ENCODE peak calls at places on chromosomes 6 and 20, in ten cellular contexts. One of them, this sample, is unnamed.

GRCh38 chr6:137777299-137778075 is 89.6 kb upstream of the TNFAIP3 start:
- DNase-seq in HFFc6: no peak
- DNase-seq in foreskin fibroblast: no peak
- DNase-seq in iris pigment epithelial cell: peak
- DNase-seq in AG04450: no peak
- DNase-seq in CD8-positive, alpha-beta T cell: no peak
- DNase-seq in stimulated activated CD8-positive, alpha-beta memory T cell treated with anti-CD3 and anti-CD28 coated beads, Interleukin-15, amount 100 ng/mL, for 1 hour: no peak
- DNase-seq in AG20443: no peak
- DNase-seq in GM06990: no peak
- DNase-seq in SW 1271: no peak
- DNase-seq in this sample: no peak

GRCh38 chr20:38300433-38300832 is 3.5 kb upstream of the BPI start:
- DNase-seq in HFFc6: no peak
- DNase-seq in GM06990: no peak
- DNase-seq in CD8-positive, alpha-beta T cell: no peak
- DNase-seq in stimulated activated CD8-positive, alpha-beta memory T cell treated with anti-CD3 and anti-CD28 coated beads, Interleukin-15, amount 100 ng/mL, for 1 hour: no peak
- DNase-seq in AG20443: no peak
- DNase-seq in AG04450: no peak
- DNase-seq in foreskin fibroblast: no peak
- DNase-seq in SW 1271: no peak
- DNase-seq in iris pigment epithelial cell: no peak
- DNase-seq in this sample: no peak

GRCh38 chr6:85078071-85078470 is 313.7 kb upstream of the TBX18 start:
- DNase-seq in HFFc6: peak
- DNase-seq in iris pigment epithelial cell: peak
- DNase-seq in AG20443: peak
- DNase-seq in stimulated activated CD8-positive, alpha-beta memory T cell treated with anti-CD3 and anti-CD28 coated beads, Interleukin-15, amount 100 ng/mL, for 1 hour: no peak
- DNase-seq in foreskin fibroblast: peak
- DNase-seq in SW 1271: no peak
- DNase-seq in CD8-positive, alpha-beta T cell: no peak
- DNase-seq in GM06990: no peak
- DNase-seq in AG04450: peak
- DNase-seq in this sample: no peak

GRCh38 chr6:66362888-66363287 is 655.9 kb upstream of the EYS start:
- DNase-seq in SW 1271: no peak
- DNase-seq in GM06990: no peak
- DNase-seq in iris pigment epithelial cell: no peak
- DNase-seq in foreskin fibroblast: no peak
- DNase-seq in AG04450: no peak
- DNase-seq in stimulated activated CD8-positive, alpha-beta memory T cell treated with anti-CD3 and anti-CD28 coated beads, Interleukin-15, amount 100 ng/mL, for 1 hour: no peak
- DNase-seq in CD8-positive, alpha-beta T cell: no peak
- DNase-seq in HFFc6: no peak
- DNase-seq in AG20443: no peak
- DNase-seq in this sample: no peak

GRCh38 chr6:2791124-2792050 is 26.2 kb downstream of the WRNIP1 start:
- DNase-seq in stimulated activated CD8-positive, alpha-beta memory T cell treated with anti-CD3 and anti-CD28 coated beads, Interleukin-15, amount 100 ng/mL, for 1 hour: peak
- DNase-seq in AG20443: peak
- DNase-seq in CD8-positive, alpha-beta T cell: peak
- DNase-seq in SW 1271: peak
- DNase-seq in GM06990: no peak
- DNase-seq in iris pigment epithelial cell: peak
- DNase-seq in AG04450: peak
- DNase-seq in HFFc6: peak
- DNase-seq in foreskin fibroblast: peak
- DNase-seq in this sample: peak

GRCh38 chr20:57938158-57939108 is 228.6 kb upstream of the PMEPA1 start:
- DNase-seq in SW 1271: no peak
- DNase-seq in GM06990: no peak
- DNase-seq in foreskin fibroblast: no peak
- DNase-seq in HFFc6: no peak
- DNase-seq in AG04450: no peak
- DNase-seq in iris pigment epithelial cell: no peak
- DNase-seq in AG20443: peak
- DNase-seq in stimulated activated CD8-positive, alpha-beta memory T cell treated with anti-CD3 and anti-CD28 coated beads, Interleukin-15, amount 100 ng/mL, for 1 hour: no peak
- DNase-seq in CD8-positive, alpha-beta T cell: no peak
- DNase-seq in this sample: no peak

GRCh38 chr20:23362392-23363256 is 642 bp downstream of the GZF1 start:
- DNase-seq in HFFc6: peak
- DNase-seq in stimulated activated CD8-positive, alpha-beta memory T cell treated with anti-CD3 and anti-CD28 coated beads, Interleukin-15, amount 100 ng/mL, for 1 hour: no peak
- DNase-seq in SW 1271: no peak
- DNase-seq in CD8-positive, alpha-beta T cell: peak
- DNase-seq in foreskin fibroblast: no peak
- DNase-seq in AG04450: no peak
- DNase-seq in GM06990: no peak
- DNase-seq in AG20443: peak
- DNase-seq in iris pigment epithelial cell: peak
- DNase-seq in this sample: no peak

GRCh38 chr20:36468149-36469000 is 72.9 kb upstream of the MYL9 start:
- DNase-seq in AG04450: no peak
- DNase-seq in iris pigment epithelial cell: no peak
- DNase-seq in HFFc6: no peak
- DNase-seq in CD8-positive, alpha-beta T cell: no peak
- DNase-seq in AG20443: no peak
- DNase-seq in stimulated activated CD8-positive, alpha-beta memory T cell treated with anti-CD3 and anti-CD28 coated beads, Interleukin-15, amount 100 ng/mL, for 1 hour: no peak
- DNase-seq in SW 1271: no peak
- DNase-seq in GM06990: no peak
- DNase-seq in foreskin fibroblast: no peak
- DNase-seq in this sample: no peak

GRCh38 chr6:109290143-109290931 is 91.9 kb downstream of the CD164 start:
- DNase-seq in GM06990: no peak
- DNase-seq in SW 1271: no peak
- DNase-seq in stimulated activated CD8-positive, alpha-beta memory T cell treated with anti-CD3 and anti-CD28 coated beads, Interleukin-15, amount 100 ng/mL, for 1 hour: no peak
- DNase-seq in iris pigment epithelial cell: no peak
- DNase-seq in HFFc6: no peak
- DNase-seq in CD8-positive, alpha-beta T cell: no peak
- DNase-seq in AG20443: no peak
- DNase-seq in AG04450: no peak
- DNase-seq in foreskin fibroblast: no peak
- DNase-seq in this sample: no peak

GRCh38 chr6:131761061-131761761 is 46.6 kb upstream of the ENPP1 start:
- DNase-seq in GM06990: no peak
- DNase-seq in HFFc6: peak
- DNase-seq in SW 1271: no peak
- DNase-seq in AG20443: peak
- DNase-seq in AG04450: peak
- DNase-seq in stimulated activated CD8-positive, alpha-beta memory T cell treated with anti-CD3 and anti-CD28 coated beads, Interleukin-15, amount 100 ng/mL, for 1 hour: no peak
- DNase-seq in iris pigment epithelial cell: peak
- DNase-seq in CD8-positive, alpha-beta T cell: no peak
- DNase-seq in foreskin fibroblast: peak
- DNase-seq in this sample: no peak

GRCh38 chr6:122673345-122673961 is 63.2 kb downstream of the PKIB start:
- DNase-seq in iris pigment epithelial cell: no peak
- DNase-seq in AG20443: no peak
- DNase-seq in SW 1271: no peak
- DNase-seq in stimulated activated CD8-positive, alpha-beta memory T cell treated with anti-CD3 and anti-CD28 coated beads, Interleukin-15, amount 100 ng/mL, for 1 hour: no peak
- DNase-seq in HFFc6: no peak
- DNase-seq in GM06990: peak
- DNase-seq in CD8-positive, alpha-beta T cell: no peak
- DNase-seq in AG04450: no peak
- DNase-seq in foreskin fibroblast: no peak
- DNase-seq in this sample: no peak

GRCh38 chr20:37394543-37395410 is 48.8 kb downstream of the SRC start:
- DNase-seq in SW 1271: no peak
- DNase-seq in iris pigment epithelial cell: no peak
- DNase-seq in stimulated activated CD8-positive, alpha-beta memory T cell treated with anti-CD3 and anti-CD28 coated beads, Interleukin-15, amount 100 ng/mL, for 1 hour: no peak
- DNase-seq in GM06990: no peak
- DNase-seq in CD8-positive, alpha-beta T cell: no peak
- DNase-seq in foreskin fibroblast: no peak
- DNase-seq in AG04450: no peak
- DNase-seq in HFFc6: no peak
- DNase-seq in AG20443: no peak
- DNase-seq in this sample: no peak

GRCh38 chr20:47232518-47232917 is 124.0 kb downstream of the ZMYND8 start:
- DNase-seq in AG20443: no peak
- DNase-seq in SW 1271: no peak
- DNase-seq in CD8-positive, alpha-beta T cell: no peak
- DNase-seq in iris pigment epithelial cell: no peak
- DNase-seq in HFFc6: no peak
- DNase-seq in AG04450: no peak
- DNase-seq in GM06990: no peak
- DNase-seq in foreskin fibroblast: no peak
- DNase-seq in stimulated activated CD8-positive, alpha-beta memory T cell treated with anti-CD3 and anti-CD28 coated beads, Interleukin-15, amount 100 ng/mL, for 1 hour: no peak
- DNase-seq in this sample: no peak

GRCh38 chr6:46876126-46876525 is 45.6 kb downstream of the ADGRF5 start:
- DNase-seq in foreskin fibroblast: no peak
- DNase-seq in iris pigment epithelial cell: peak
- DNase-seq in HFFc6: no peak
- DNase-seq in CD8-positive, alpha-beta T cell: no peak
- DNase-seq in stimulated activated CD8-positive, alpha-beta memory T cell treated with anti-CD3 and anti-CD28 coated beads, Interleukin-15, amount 100 ng/mL, for 1 hour: no peak
- DNase-seq in GM06990: no peak
- DNase-seq in SW 1271: no peak
- DNase-seq in AG04450: no peak
- DNase-seq in AG20443: peak
- DNase-seq in this sample: no peak

GRCh38 chr20:3121271-3121911 is 36.9 kb upstream of the AVP start:
- DNase-seq in stimulated activated CD8-positive, alpha-beta memory T cell treated with anti-CD3 and anti-CD28 coated beads, Interleukin-15, amount 100 ng/mL, for 1 hour: no peak
- DNase-seq in GM06990: no peak
- DNase-seq in HFFc6: no peak
- DNase-seq in CD8-positive, alpha-beta T cell: peak
- DNase-seq in AG20443: no peak
- DNase-seq in SW 1271: no peak
- DNase-seq in foreskin fibroblast: no peak
- DNase-seq in iris pigment epithelial cell: no peak
- DNase-seq in AG04450: no peak
- DNase-seq in this sample: no peak

GRCh38 chr6:47897233-47897632 is 115.4 kb downstream of the OPN5 start:
- DNase-seq in stimulated activated CD8-positive, alpha-beta memory T cell treated with anti-CD3 and anti-CD28 coated beads, Interleukin-15, amount 100 ng/mL, for 1 hour: no peak
- DNase-seq in foreskin fibroblast: no peak
- DNase-seq in AG20443: no peak
- DNase-seq in SW 1271: no peak
- DNase-seq in AG04450: no peak
- DNase-seq in iris pigment epithelial cell: no peak
- DNase-seq in HFFc6: peak
- DNase-seq in CD8-positive, alpha-beta T cell: no peak
- DNase-seq in GM06990: no peak
- DNase-seq in this sample: no peak

GRCh38 chr20:62367483-62368302 is 581 bp upstream of the LAMA5 start:
- DNase-seq in AG04450: no peak
- DNase-seq in stimulated activated CD8-positive, alpha-beta memory T cell treated with anti-CD3 and anti-CD28 coated beads, Interleukin-15, amount 100 ng/mL, for 1 hour: no peak
- DNase-seq in AG20443: no peak
- DNase-seq in CD8-positive, alpha-beta T cell: no peak
- DNase-seq in iris pigment epithelial cell: no peak
- DNase-seq in SW 1271: no peak
- DNase-seq in GM06990: no peak
- DNase-seq in HFFc6: no peak
- DNase-seq in foreskin fibroblast: no peak
- DNase-seq in this sample: no peak

GRCh38 chr6:93419304-93420162 is at the start of gene EPHA7:
- DNase-seq in AG20443: peak
- DNase-seq in foreskin fibroblast: peak
- DNase-seq in iris pigment epithelial cell: peak
- DNase-seq in stimulated activated CD8-positive, alpha-beta memory T cell treated with anti-CD3 and anti-CD28 coated beads, Interleukin-15, amount 100 ng/mL, for 1 hour: no peak
- DNase-seq in GM06990: peak
- DNase-seq in AG04450: peak
- DNase-seq in CD8-positive, alpha-beta T cell: peak
- DNase-seq in HFFc6: peak
- DNase-seq in SW 1271: peak
- DNase-seq in this sample: peak

GRCh38 chr6:170132011-170132521 is 158.8 kb downstream of the DLL1 start:
- DNase-seq in iris pigment epithelial cell: no peak
- DNase-seq in SW 1271: no peak
- DNase-seq in AG20443: no peak
- DNase-seq in HFFc6: no peak
- DNase-seq in GM06990: no peak
- DNase-seq in CD8-positive, alpha-beta T cell: no peak
- DNase-seq in foreskin fibroblast: no peak
- DNase-seq in stimulated activated CD8-positive, alpha-beta memory T cell treated with anti-CD3 and anti-CD28 coated beads, Interleukin-15, amount 100 ng/mL, for 1 hour: no peak
- DNase-seq in AG04450: no peak
- DNase-seq in this sample: no peak

GRCh38 chr20:63313349-63314014 is 20.5 kb downstream of the COL20A1 start:
- DNase-seq in SW 1271: no peak
- DNase-seq in HFFc6: no peak
- DNase-seq in AG20443: no peak
- DNase-seq in stimulated activated CD8-positive, alpha-beta memory T cell treated with anti-CD3 and anti-CD28 coated beads, Interleukin-15, amount 100 ng/mL, for 1 hour: no peak
- DNase-seq in foreskin fibroblast: no peak
- DNase-seq in GM06990: no peak
- DNase-seq in iris pigment epithelial cell: no peak
- DNase-seq in AG04450: no peak
- DNase-seq in CD8-positive, alpha-beta T cell: no peak
- DNase-seq in this sample: no peak

GRCh38 chr20:63225082-63225454 is 9.1 kb upstream of the YTHDF1 start:
- DNase-seq in stimulated activated CD8-positive, alpha-beta memory T cell treated with anti-CD3 and anti-CD28 coated beads, Interleukin-15, amount 100 ng/mL, for 1 hour: no peak
- DNase-seq in foreskin fibroblast: no peak
- DNase-seq in CD8-positive, alpha-beta T cell: no peak
- DNase-seq in AG20443: no peak
- DNase-seq in SW 1271: no peak
- DNase-seq in GM06990: no peak
- DNase-seq in iris pigment epithelial cell: no peak
- DNase-seq in AG04450: no peak
- DNase-seq in HFFc6: no peak
- DNase-seq in this sample: no peak

GRCh38 chr20:2217857-2218529 is 77.8 kb upstream of the TGM3 start:
- DNase-seq in stimulated activated CD8-positive, alpha-beta memory T cell treated with anti-CD3 and anti-CD28 coated beads, Interleukin-15, amount 100 ng/mL, for 1 hour: no peak
- DNase-seq in HFFc6: no peak
- DNase-seq in SW 1271: no peak
- DNase-seq in CD8-positive, alpha-beta T cell: peak
- DNase-seq in iris pigment epithelial cell: no peak
- DNase-seq in AG04450: no peak
- DNase-seq in GM06990: peak
- DNase-seq in AG20443: no peak
- DNase-seq in foreskin fibroblast: no peak
- DNase-seq in this sample: no peak

GRCh38 chr6:117530467-117531242 is 48.2 kb downstream of the DCBLD1 start:
- DNase-seq in iris pigment epithelial cell: no peak
- DNase-seq in foreskin fibroblast: no peak
- DNase-seq in SW 1271: no peak
- DNase-seq in AG04450: no peak
- DNase-seq in GM06990: no peak
- DNase-seq in CD8-positive, alpha-beta T cell: no peak
- DNase-seq in HFFc6: no peak
- DNase-seq in stimulated activated CD8-positive, alpha-beta memory T cell treated with anti-CD3 and anti-CD28 coated beads, Interleukin-15, amount 100 ng/mL, for 1 hour: no peak
- DNase-seq in AG20443: peak
- DNase-seq in this sample: no peak

GRCh38 chr20:47927385-47927851 is 142.1 kb upstream of the SULF2 start:
- DNase-seq in SW 1271: no peak
- DNase-seq in GM06990: no peak
- DNase-seq in stimulated activated CD8-positive, alpha-beta memory T cell treated with anti-CD3 and anti-CD28 coated beads, Interleukin-15, amount 100 ng/mL, for 1 hour: no peak
- DNase-seq in iris pigment epithelial cell: peak
- DNase-seq in AG20443: no peak
- DNase-seq in HFFc6: no peak
- DNase-seq in CD8-positive, alpha-beta T cell: no peak
- DNase-seq in foreskin fibroblast: peak
- DNase-seq in AG04450: no peak
- DNase-seq in this sample: no peak

GRCh38 chr20:53021934-53022333 is 49.8 kb downstream of the TSHZ2 start:
- DNase-seq in SW 1271: no peak
- DNase-seq in CD8-positive, alpha-beta T cell: no peak
- DNase-seq in AG20443: peak
- DNase-seq in iris pigment epithelial cell: no peak
- DNase-seq in AG04450: no peak
- DNase-seq in HFFc6: no peak
- DNase-seq in GM06990: no peak
- DNase-seq in foreskin fibroblast: no peak
- DNase-seq in stimulated activated CD8-positive, alpha-beta memory T cell treated with anti-CD3 and anti-CD28 coated beads, Interleukin-15, amount 100 ng/mL, for 1 hour: no peak
- DNase-seq in this sample: no peak

GRCh38 chr6:109292983-109293586 is 89.2 kb downstream of the CD164 start:
- DNase-seq in foreskin fibroblast: no peak
- DNase-seq in stimulated activated CD8-positive, alpha-beta memory T cell treated with anti-CD3 and anti-CD28 coated beads, Interleukin-15, amount 100 ng/mL, for 1 hour: no peak
- DNase-seq in CD8-positive, alpha-beta T cell: no peak
- DNase-seq in GM06990: no peak
- DNase-seq in iris pigment epithelial cell: no peak
- DNase-seq in HFFc6: no peak
- DNase-seq in AG04450: no peak
- DNase-seq in AG20443: no peak
- DNase-seq in SW 1271: no peak
- DNase-seq in this sample: no peak

GRCh38 chr6:168216139-168216538 is 103.4 kb downstream of the DACT2 start:
- DNase-seq in stimulated activated CD8-positive, alpha-beta memory T cell treated with anti-CD3 and anti-CD28 coated beads, Interleukin-15, amount 100 ng/mL, for 1 hour: no peak
- DNase-seq in HFFc6: no peak
- DNase-seq in SW 1271: no peak
- DNase-seq in GM06990: no peak
- DNase-seq in AG20443: no peak
- DNase-seq in AG04450: no peak
- DNase-seq in iris pigment epithelial cell: no peak
- DNase-seq in CD8-positive, alpha-beta T cell: no peak
- DNase-seq in foreskin fibroblast: no peak
- DNase-seq in this sample: no peak